ENCODE peak calls at places on chromosomes 3 and 15, in ten cellular contexts. T is globus pallidus; W is Right ventricle myocardium superior; F is amygdala; M is LoVo; E is activated CD8-positive, alpha-beta memory T cell treated with anti-CD3 and anti-CD28 coated beads, Interleukin-2, amount 50 U/mL, for 48 hours; Z is fibroblast of lung; Q is SHP77; C is tibial artery; L is RWPE2. R is an unnamed sample.
A peak's percentile ranks its signal among the peaks of the same experiment; 100 is the strongest.

GRCh38 chr3:182668974-182669373 is 124.3 kb upstream of the ATP11B start:
- DNase-seq in T (no peak), W (no peak), F (no peak), M (no peak), E (no peak), Z (no peak), Q (no peak), C (no peak), L (no peak), R (no peak)

GRCh38 chr3:14651440-14652251 is at the start of gene CCDC174:
- DNase-seq in T (peak; percentile 100), W (peak; percentile 92), F (peak; percentile 89), M (peak; percentile 99), E (peak; percentile 89), Z (peak; percentile 98), Q (peak; percentile 99), C (peak; percentile 98), L (peak; percentile 90), R (peak; percentile 98)

GRCh38 chr15:76065267-76065666 is 5.5 kb downstream of the TMEM266 start:
- DNase-seq in T (no peak), W (no peak), F (no peak), M (no peak), E (no peak), Z (no peak), Q (no peak), C (no peak), L (no peak), R (no peak)

GRCh38 chr3:25483456-25483855 is 55.4 kb downstream of the RARB start:
- DNase-seq in T (no peak), W (no peak), F (no peak), M (no peak), E (no peak), Z (peak; percentile 44), Q (no peak), C (no peak), L (no peak), R (no peak)

GRCh38 chr3:100966049-100966471 is 27.2 kb downstream of the ABI3BP start:
- DNase-seq in T (no peak), W (no peak), F (no peak), M (no peak), E (no peak), Z (no peak), Q (no peak), C (no peak), L (no peak), R (no peak)

GRCh38 chr15:38885001-38885400 is 320.4 kb upstream of the RASGRP1 start:
- DNase-seq in T (no peak), W (no peak), F (no peak), M (no peak), E (no peak), Z (peak; percentile 64), Q (no peak), C (no peak), L (no peak), R (no peak)

GRCh38 chr3:194893121-194893979 is 207.7 kb downstream of the FAM43A start:
- DNase-seq in T (no peak), W (no peak), F (no peak), M (no peak), E (peak; percentile 26), Z (no peak), Q (no peak), C (no peak), L (no peak), R (no peak)

GRCh38 chr15:31905054-31905453 is 125.3 kb upstream of the CHRNA7 start:
- DNase-seq in T (no peak), W (no peak), F (no peak), M (no peak), E (no peak), Z (no peak), Q (no peak), C (no peak), L (no peak), R (no peak)

GRCh38 chr3:32815812-32816438 is 1.9 kb upstream of the TRIM71 start:
- DNase-seq in T (no peak), W (no peak), F (no peak), M (no peak), E (no peak), Z (no peak), Q (no peak), C (no peak), L (no peak), R (no peak)

GRCh38 chr3:141797167-141797773 is 34.1 kb downstream of the GRK7 start:
- DNase-seq in T (peak; percentile 17), W (peak; percentile 83), F (no peak), M (no peak), E (peak; percentile 71), Z (peak; percentile 31), Q (no peak), C (peak; percentile 71), L (no peak), R (no peak)

GRCh38 chr3:156677536-156677935 is 3.1 kb downstream of the TIPARP start:
- DNase-seq in T (no peak), W (no peak), F (no peak), M (no peak), E (no peak), Z (no peak), Q (no peak), C (no peak), L (no peak), R (no peak)

GRCh38 chr15:99967841-99968371 is 234.7 kb upstream of the LYSMD4 start:
- DNase-seq in T (no peak), W (no peak), F (no peak), M (peak; percentile 45), E (no peak), Z (peak; percentile 37), Q (no peak), C (peak; percentile 31), L (peak; percentile 95), R (no peak)

GRCh38 chr3:17087509-17087908 is 202.8 kb downstream of the PLCL2 start:
- DNase-seq in T (no peak), W (no peak), F (no peak), M (no peak), E (no peak), Z (no peak), Q (no peak), C (no peak), L (no peak), R (no peak)

GRCh38 chr3:24018784-24019570 is 73.9 kb downstream of the NR1D2 start:
- DNase-seq in T (no peak), W (no peak), F (no peak), M (no peak), E (no peak), Z (no peak), Q (no peak), C (no peak), L (no peak), R (no peak)

GRCh38 chr3:20380310-20380709 is 194.3 kb upstream of the SGO1 start:
- DNase-seq in T (no peak), W (no peak), F (no peak), M (no peak), E (no peak), Z (no peak), Q (no peak), C (no peak), L (no peak), R (no peak)

GRCh38 chr15:44656241-44656640 is 7.2 kb downstream of the SPG11 start:
- DNase-seq in T (no peak), W (no peak), F (no peak), M (no peak), E (no peak), Z (no peak), Q (no peak), C (no peak), L (no peak), R (no peak)

GRCh38 chr3:42590989-42591756 is 513 bp downstream of the SS18L2 start:
- DNase-seq in T (no peak), W (no peak), F (no peak), M (no peak), E (no peak), Z (no peak), Q (no peak), C (no peak), L (no peak), R (no peak)

GRCh38 chr3:100695696-100696095 is 13.6 kb upstream of the TFG start:
- DNase-seq in T (no peak), W (no peak), F (no peak), M (no peak), E (no peak), Z (no peak), Q (no peak), C (no peak), L (no peak), R (no peak)

GRCh38 chr3:193502871-193503270 is 51.8 kb downstream of the ATP13A4 start:
- DNase-seq in T (no peak), W (no peak), F (no peak), M (no peak), E (no peak), Z (no peak), Q (no peak), C (no peak), L (no peak), R (no peak)

GRCh38 chr3:54053201-54053600 is 69.2 kb upstream of the CACNA2D3 start:
- DNase-seq in T (peak; percentile 11), W (no peak), F (no peak), M (no peak), E (no peak), Z (peak; percentile 8), Q (no peak), C (no peak), L (no peak), R (no peak)

R was measured in HCEC 1CT.